ENCODE peak calls at places on chromosomes 4 and X, in six cellular contexts. P is activated CD8-positive, alpha-beta memory T cell treated with anti-CD3 and anti-CD28 coated beads for 1 hour; M is NCI-H1092 treated with DMSO at 0.1 percent for 48 hours; W is naive B cell; G is mucosa of descending colon; Z is GM23248. O is an unnamed sample.
A peak's percentile ranks its signal among the peaks of the same experiment; 100 is the strongest.

GRCh38 chr4:169286562-169287301 is 16.0 kb upstream of the SH3RF1 start:
- DNase-seq in P (no peak), W (no peak), Z (peak; percentile 40), G (no peak), M (no peak), O (no peak)

GRCh38 chr4:18314731-18315130 is 293.2 kb upstream of the LCORL start:
- DNase-seq in M (no peak), Z (no peak), P (no peak), W (no peak), G (no peak), O (no peak)

GRCh38 chr4:26020083-26020668 is 106.2 kb downstream of the SMIM20 start:
- DNase-seq in G (no peak), M (no peak), Z (peak; percentile 91), W (no peak), P (no peak), O (no peak)

GRCh38 chrX:17842769-17843525 is 18.2 kb downstream of the RAI2 start:
- DNase-seq in W (no peak), Z (peak; percentile 24), M (no peak), G (no peak), P (no peak), O (no peak)

GRCh38 chr4:61243962-61244361 is 43.8 kb downstream of the ADGRL3 start:
- DNase-seq in Z (no peak), P (no peak), G (no peak), M (no peak), W (no peak), O (no peak)

GRCh38 chr4:170675568-170676262 is 586.0 kb upstream of the AADAT start:
- DNase-seq in W (no peak), P (no peak), M (no peak), Z (peak; percentile 27), G (no peak), O (no peak)

GRCh38 chr4:159429693-159430035 is 326.8 kb downstream of the RAPGEF2 start:
- DNase-seq in P (no peak), Z (no peak), G (no peak), M (no peak), W (no peak), O (no peak)

GRCh38 chr4:4764506-4764905 is 95.0 kb upstream of the MSX1 start:
- DNase-seq in Z (no peak), W (no peak), M (no peak), P (no peak), G (no peak), O (no peak)

GRCh38 chr4:102554482-102554881 is 53.3 kb downstream of the NFKB1 start:
- DNase-seq in P (no peak), M (no peak), W (no peak), Z (peak; percentile 89), G (no peak), O (no peak)

GRCh38 chr4:56049428-56050212 is 100.9 kb downstream of the CEP135 start:
- DNase-seq in Z (peak; percentile 38), P (no peak), M (peak; percentile 60), W (no peak), G (peak; percentile 38), O (no peak)

GRCh38 chrX:6184900-6185515 is 43.7 kb downstream of the NLGN4X start:
- DNase-seq in Z (no peak), M (peak; percentile 42), W (no peak), G (peak; percentile 2), P (no peak), O (no peak)

GRCh38 chr4:87839309-87839946 is 6.7 kb downstream of the MEPE start:
- DNase-seq in W (no peak), P (no peak), G (peak; percentile 18), Z (peak; percentile 71), M (peak; percentile 8), O (no peak)

GRCh38 chr4:85964298-85964697 is 395.6 kb downstream of the MAPK10 start:
- DNase-seq in Z (no peak), P (no peak), G (peak; percentile 11), W (no peak), M (peak; percentile 50), O (no peak)

GRCh38 chr4:108360857-108361820 is 192.4 kb upstream of the LEF1 start:
- DNase-seq in P (no peak), W (no peak), G (no peak), M (no peak), Z (peak; percentile 81), O (no peak)

GRCh38 chrX:74104356-74105065 is 199.5 kb upstream of the ZCCHC13 start:
- DNase-seq in G (no peak), W (no peak), Z (peak; percentile 73), P (no peak), M (no peak), O (no peak)

GRCh38 chr4:16056681-16057400 is 27.0 kb downstream of the PROM1 start:
- DNase-seq in M (peak; percentile 86), Z (no peak), W (no peak), G (no peak), P (no peak), O (no peak)

GRCh38 chr4:81142744-81143143 is 72.3 kb downstream of the PRKG2 start:
- DNase-seq in Z (peak; percentile 89), P (no peak), M (no peak), G (peak; percentile 71), W (no peak), O (no peak)

GRCh38 chr4:101753702-101754101 is 36.8 kb upstream of the BANK1 start:
- DNase-seq in G (no peak), W (no peak), P (no peak), Z (peak; percentile 78), M (no peak), O (no peak)

O was measured in lung.